ENCODE peak calls at places on chromosomes 16 and 17, in five cellular contexts. E, R, A, D and U are unnamed samples.

GRCh38 chr16:80065565-80065964 is 465.0 kb upstream of the MAF start:
- DNase-seq in R (no peak), A (no peak), E (no peak), D (no peak), U (no peak)

GRCh38 chr16:397736-398332 is 835 bp downstream of the NME4 start:
- DNase-seq in A (peak), E (peak), D (peak), R (peak), U (peak)

GRCh38 chr17:46003907-46004748 is 5.1 kb downstream of the STH start:
- DNase-seq in D (peak), R (no peak), A (no peak), E (peak), U (no peak)

GRCh38 chr16:3879887-3880564 is 487 bp downstream of the CREBBP start:
- DNase-seq in R (peak), E (peak), D (peak), A (peak), U (peak)

GRCh38 chr16:2598133-2598641 is 60.4 kb downstream of the PDPK1 start:
- DNase-seq in R (peak), D (peak), E (no peak), A (no peak), U (no peak)

GRCh38 chr17:45896803-45897693 is 2.7 kb downstream of the MAPT start:
- DNase-seq in E (peak), A (no peak), R (no peak), D (no peak), U (no peak)

GRCh38 chr16:80466024-80466986 is 74.5 kb upstream of the DYNLRB2 start:
- DNase-seq in A (peak), R (peak), E (peak), D (peak), U (no peak)

GRCh38 chr16:10964891-10965326 is 20.5 kb downstream of the CLEC16A start:
- DNase-seq in A (no peak), E (no peak), R (no peak), D (no peak), U (no peak)

GRCh38 chr16:22786691-22787090 is 27.3 kb upstream of the HS3ST2 start:
- DNase-seq in E (no peak), D (no peak), R (no peak), A (no peak), U (no peak)

GRCh38 chr17:43874293-43874692 is 27.3 kb downstream of the CD300LG start:
- DNase-seq in D (peak), E (no peak), R (no peak), A (no peak), U (no peak)

GRCh38 chr17:50469005-50469605 is 425 bp upstream of the CHAD start:
- DNase-seq in R (no peak), E (no peak), A (no peak), D (peak), U (no peak)

GRCh38 chr17:82036634-82037112 is 824 bp downstream of the DCXR start:
- DNase-seq in A (no peak), R (no peak), D (no peak), E (no peak), U (no peak)

GRCh38 chr16:50781043-50781442 is 39.2 kb downstream of the CYLD start:
- DNase-seq in R (no peak), A (no peak), D (no peak), E (no peak), U (no peak)

GRCh38 chr17:18224053-18224427 is 1.4 kb upstream of the LLGL1 start:
- DNase-seq in A (no peak), R (no peak), E (no peak), D (no peak), U (no peak)

GRCh38 chr17:77209330-77209748 is 68.6 kb downstream of the SEC14L1 start:
- DNase-seq in R (no peak), A (no peak), E (no peak), D (no peak), U (no peak)

GRCh38 chr17:82450357-82451106 is at the start of gene CYBC1:
- DNase-seq in D (peak), E (peak), A (peak), R (peak), U (peak)

GRCh38 chr17:80783461-80783860 is 208.2 kb upstream of the CHMP6 start:
- DNase-seq in R (no peak), D (no peak), E (no peak), A (no peak), U (no peak)

GRCh38 chr17:71110326-71110725 is 941.0 kb downstream of the KCNJ2 start:
- DNase-seq in A (no peak), E (no peak), R (no peak), D (no peak), U (no peak)

GRCh38 chr17:44775838-44776621 is 17.2 kb downstream of the ADAM11 start:
- DNase-seq in A (no peak), D (no peak), R (no peak), E (no peak), U (no peak)

GRCh38 chr17:9432121-9432866 is 143.3 kb downstream of the STX8 start:
- DNase-seq in D (no peak), A (no peak), R (no peak), E (peak), U (no peak)

GRCh38 chr17:77096570-77097214 is 44.1 kb upstream of the SEC14L1 start:
- DNase-seq in E (peak), A (no peak), D (no peak), R (no peak), U (no peak)

GRCh38 chr17:39756376-39757079 is 18.8 kb downstream of the GRB7 start:
- DNase-seq in E (no peak), A (no peak), R (no peak), D (no peak), U (no peak)

GRCh38 chr17:75130632-75131277 is 787 bp downstream of the NT5C start:
- DNase-seq in A (peak), R (peak), E (peak), D (peak), U (no peak)

GRCh38 chr17:59372138-59372751 is 40.8 kb downstream of the YPEL2 start:
- DNase-seq in E (peak), R (peak), D (peak), A (no peak), U (peak)

GRCh38 chr16:46961373-46962353 is 11.8 kb downstream of the DNAJA2 start:
- DNase-seq in E (no peak), A (peak), D (no peak), R (no peak), U (peak)

GRCh38 chr16:70610273-70611223 is 35.8 kb upstream of the IL34 start:
- DNase-seq in R (no peak), A (no peak), D (no peak), E (no peak), U (no peak)

GRCh38 chr17:20225162-20226115 is 216.3 kb downstream of the SPECC1 start:
- DNase-seq in A (no peak), R (no peak), D (no peak), E (no peak), U (no peak)

GRCh38 chr16:3292604-3293003 is 9.3 kb downstream of the ZNF263 start:
- DNase-seq in A (no peak), E (no peak), R (no peak), D (no peak), U (no peak)

GRCh38 chr17:17403899-17404576 is 72.8 kb upstream of the MED9 start:
- DNase-seq in E (no peak), A (peak), D (peak), R (peak), U (no peak)

GRCh38 chr16:12225816-12226480 is 249.4 kb downstream of the SNX29 start:
- DNase-seq in D (no peak), A (no peak), R (no peak), E (no peak), U (no peak)

GRCh38 chr17:66275651-66276050 is 26.8 kb upstream of the PRKCA start:
- DNase-seq in R (no peak), E (peak), D (no peak), A (no peak), U (no peak)

GRCh38 chr16:85461814-85462404 is 151.2 kb upstream of the GSE1 start:
- DNase-seq in D (no peak), E (peak), R (no peak), A (no peak), U (no peak)

GRCh38 chr17:79937435-79937870 is 98.2 kb upstream of the CBX4 start:
- DNase-seq in D (no peak), A (no peak), E (no peak), R (no peak), U (no peak)

GRCh38 chr17:75876938-75877751 is 1.2 kb downstream of the TRIM47 start:
- DNase-seq in E (peak), D (peak), R (peak), A (no peak), U (no peak)

GRCh38 chr16:15900901-15901465 is 12.6 kb upstream of the CEP20 start:
- DNase-seq in A (no peak), E (no peak), D (no peak), R (no peak), U (no peak)

GRCh38 chr17:17871913-17872312 is 35.1 kb upstream of the SREBF1 start:
- DNase-seq in A (no peak), R (no peak), E (no peak), D (no peak), U (no peak)

GRCh38 chr17:64118452-64118979 is 11.4 kb downstream of the ERN1 start:
- DNase-seq in D (peak), E (no peak), A (no peak), R (no peak), U (peak)

GRCh38 chr17:30476726-30477082 is 504 bp upstream of the GOSR1 start:
- DNase-seq in A (peak), R (no peak), D (peak), E (no peak), U (no peak)

GRCh38 chr16:86547286-86547685 is 7.7 kb downstream of the MTHFSD start:
- DNase-seq in A (no peak), R (no peak), D (no peak), E (no peak), U (no peak)

DNA sequence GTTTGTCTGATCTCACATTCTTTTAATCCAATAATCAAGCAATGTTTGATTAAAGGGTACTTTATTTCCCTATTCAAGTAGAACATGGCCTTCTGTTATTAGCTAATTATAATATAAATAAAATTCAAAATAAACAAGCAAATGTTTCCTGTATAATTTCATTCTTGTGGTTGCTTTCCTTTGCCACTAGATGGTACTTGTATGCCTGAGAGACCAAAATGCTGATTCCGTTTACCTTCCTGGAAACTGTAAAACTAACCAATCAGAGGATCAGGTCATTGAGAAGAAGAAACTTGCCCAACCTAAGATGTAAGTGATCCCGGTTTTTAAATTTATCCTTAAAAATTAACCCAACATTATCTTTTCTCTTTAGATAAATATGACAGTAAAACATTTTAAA is 8.1 kb upstream of the ABCA5 start:
- DNase-seq in D (no peak), R (no peak), E (peak), A (no peak), U (no peak)
- TF ChIP-seq CTCF in D (peak), R (peak), E (peak), A (peak), U (peak)

GRCh38 chr17:7889166-7889584 is 586 bp downstream of the CHD3 start:
- DNase-seq in A (peak), R (peak), E (peak), D (peak), U (peak)
- TF ChIP-seq CTCF in A (no peak), R (peak), E (peak), D (peak), U (peak)

DNA sequence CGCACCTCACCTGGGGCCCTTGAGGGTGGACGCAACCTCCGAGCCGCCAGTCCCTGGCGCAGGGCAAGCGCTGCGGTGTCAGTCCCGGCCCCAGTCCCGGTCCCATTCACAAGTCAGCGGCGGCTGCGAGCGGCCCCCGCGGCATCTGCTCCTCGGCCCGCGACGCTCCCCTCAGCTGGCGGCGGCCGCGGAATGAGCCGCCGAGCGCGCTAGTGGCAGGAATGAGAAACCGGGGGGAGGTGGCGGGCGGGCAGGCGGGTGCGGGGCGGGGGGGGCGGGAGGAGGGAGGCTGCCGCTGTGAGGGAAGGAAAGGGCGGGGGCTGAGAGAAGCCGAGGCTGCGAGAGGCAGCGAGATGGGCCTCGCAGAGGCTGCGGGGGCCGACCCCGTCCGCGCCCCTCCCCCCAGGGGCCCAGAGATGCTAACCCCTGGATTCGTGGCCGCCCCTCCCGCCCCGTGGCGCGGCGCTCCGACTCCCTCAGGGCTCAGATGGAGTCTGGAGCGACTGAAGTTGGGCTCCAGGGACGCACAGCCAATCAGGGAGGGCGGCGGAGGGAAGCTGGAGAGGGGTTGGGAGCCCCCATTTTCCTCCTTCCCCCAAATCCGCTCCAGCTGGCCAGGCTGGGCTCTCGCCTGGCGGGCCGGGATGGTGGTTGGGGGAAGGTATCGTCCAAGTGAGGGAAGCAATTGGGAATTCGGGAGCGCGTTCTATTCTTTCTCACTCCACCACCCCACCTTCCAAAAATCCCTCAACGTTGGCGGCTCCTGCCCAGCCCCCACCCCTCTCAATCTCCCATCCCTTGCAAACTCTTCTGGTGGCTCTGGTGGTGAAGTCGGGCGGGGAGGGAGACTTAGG is at the start of gene CDH11:
- DNase-seq in R (no peak), A (no peak), E (peak), D (no peak), U (no peak)
- TF ChIP-seq CTCF in R (peak), A (no peak), E (peak), D (no peak), U (no peak)

DNA sequence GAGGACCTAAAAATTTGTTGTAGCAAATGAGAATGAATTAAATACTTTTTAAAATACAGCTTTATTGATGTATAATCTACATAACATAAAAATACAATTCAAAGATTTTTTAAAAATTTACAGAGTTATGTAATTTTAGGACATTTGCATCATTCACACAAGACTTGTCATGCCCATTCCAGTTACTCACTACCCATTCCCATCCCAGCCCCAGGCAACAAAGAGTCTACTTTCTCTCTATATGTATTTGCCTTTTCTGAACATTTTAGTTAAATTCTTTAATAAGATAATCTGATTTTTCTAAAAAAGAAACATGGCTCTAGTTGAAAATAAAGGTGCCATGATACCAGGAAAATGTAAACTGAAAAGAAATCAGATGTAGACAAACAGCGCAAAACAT is 354.2 kb downstream of the PMP22 start:
- DNase-seq in A (no peak), E (no peak), D (no peak), R (no peak), U (no peak)
- TF ChIP-seq CTCF in A (no peak), E (no peak), D (no peak), R (no peak), U (no peak)

GRCh38 chr16:55018881-55019280 is 88.2 kb downstream of the IRX5 start:
- DNase-seq in R (no peak), D (no peak), A (no peak), E (no peak), U (no peak)

GRCh38 chr16:55019419-55020131 is 88.9 kb downstream of the IRX5 start:
- DNase-seq in R (no peak), A (no peak), E (no peak), D (no peak), U (no peak)

GRCh38 chr16:55021595-55022475 is 91.2 kb downstream of the IRX5 start:
- DNase-seq in E (peak), A (no peak), D (peak), R (no peak), U (no peak)
- TF ChIP-seq CTCF in E (peak), A (no peak), D (no peak), R (no peak), U (no peak)

GRCh38 chr17:28712037-28712704 is 483 bp upstream of the PROCA1 start:
- DNase-seq in A (peak), D (peak), R (peak), E (no peak), U (peak)
- TF ChIP-seq CTCF in A (no peak), D (no peak), R (no peak), E (no peak), U (no peak)

GRCh38 chr16:27862953-27863352 is 200.6 kb downstream of the GSG1L start:
- DNase-seq in D (no peak), A (no peak), E (no peak), R (no peak), U (no peak)

GRCh38 chr16:27869411-27869810 is 194.1 kb downstream of the GSG1L start:
- DNase-seq in D (no peak), E (no peak), A (no peak), R (no peak), U (no peak)

GRCh38 chr16:27870116-27870798 is 193.3 kb downstream of the GSG1L start:
- DNase-seq in D (no peak), E (no peak), A (no peak), R (no peak), U (no peak)

GRCh38 chr16:27863377-27863776 is 200.1 kb downstream of the GSG1L start:
- DNase-seq in A (no peak), D (no peak), E (no peak), R (no peak), U (no peak)

DNA sequence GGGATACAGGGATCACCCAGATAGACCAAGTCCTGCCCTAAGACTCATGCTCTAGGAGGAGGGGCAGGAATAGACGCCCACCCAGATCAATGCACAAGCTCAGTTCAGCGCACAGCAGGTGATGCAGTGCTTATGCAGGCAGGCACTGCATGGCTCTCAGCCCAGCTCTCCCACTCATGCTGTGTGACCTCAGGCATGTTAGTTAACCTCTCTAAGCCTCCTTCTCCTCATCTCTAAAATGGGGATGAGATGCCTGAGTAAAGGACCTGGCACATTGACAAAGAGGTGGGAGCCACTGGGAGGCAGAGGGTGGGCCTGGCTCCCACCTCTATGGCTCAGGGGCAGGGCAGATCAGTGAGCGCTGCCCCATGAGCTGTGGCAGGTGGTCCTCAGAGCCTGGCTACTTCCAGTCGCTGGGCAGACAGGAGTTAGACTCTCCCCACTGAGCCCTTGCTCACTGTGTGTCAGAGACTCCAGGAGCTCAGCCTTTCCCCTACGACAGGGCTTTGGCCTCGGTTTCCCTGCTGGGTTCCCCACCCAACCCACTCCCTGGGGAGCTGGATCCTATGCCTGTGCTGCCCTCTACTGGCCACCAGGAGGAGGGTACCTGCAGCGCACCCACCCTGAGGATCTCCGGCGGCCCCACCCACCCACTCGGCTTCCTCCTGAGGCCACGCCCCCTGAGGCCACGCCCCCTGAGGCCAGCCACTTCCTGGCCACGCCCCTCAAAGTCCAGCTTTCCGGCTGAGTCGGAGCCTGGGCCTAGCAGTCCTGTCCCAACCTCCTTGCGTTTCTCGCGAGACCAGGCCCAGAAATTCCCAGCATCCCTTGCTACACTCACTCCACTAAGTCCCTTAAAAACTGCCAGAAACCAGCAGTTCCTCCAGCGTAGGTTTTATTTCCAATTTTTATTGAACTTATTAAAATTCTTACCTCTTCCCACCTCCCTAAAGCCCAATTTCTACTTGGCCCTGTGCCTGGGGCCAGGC is 196.1 kb downstream of the GSG1L start:
- DNase-seq in E (peak), R (peak), D (peak), A (peak), U (no peak)
- TF ChIP-seq CTCF in E (peak), R (peak), D (peak), A (peak), U (peak)

DNA sequence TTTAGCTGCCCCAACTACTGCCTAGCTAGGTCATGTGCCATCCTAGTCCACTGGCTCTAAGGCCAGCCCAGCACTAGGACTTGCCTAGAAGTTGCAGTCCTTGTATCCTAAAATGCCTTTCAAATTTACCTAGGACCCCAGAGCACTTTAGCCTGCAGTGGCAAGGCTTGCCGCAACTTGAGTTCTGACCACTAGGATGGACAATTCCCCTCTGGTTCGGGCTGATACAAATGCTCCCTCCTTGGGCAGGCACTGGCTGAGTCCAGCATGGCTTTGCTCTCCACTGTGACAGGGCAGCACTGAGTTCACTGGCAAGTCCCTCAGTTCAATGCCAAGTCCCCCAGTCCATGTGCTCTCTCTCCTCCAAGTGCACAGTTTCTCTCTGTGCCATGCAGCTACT is 9.9 kb upstream of the TMEM219 start:
- DNase-seq in E (no peak), A (no peak), D (no peak), R (no peak), U (no peak)
- TF ChIP-seq CTCF in E (no peak), A (no peak), D (no peak), R (no peak), U (no peak)